ENCODE peak calls at places on chromosome 16, in five cellular contexts. X is HAP-1, I is ovary, U is cardiac muscle cell, B is renal cortical epithelial cell. M is an unnamed sample.

GRCh38 chr16:83539736-83540490 is 267.9 kb upstream of the HSBP1 start:
- DNase-seq in B (no peak), U (no peak), I (no peak), X (no peak), M (no peak)

GRCh38 chr16:82061861-82062525 is 26.9 kb downstream of the HSD17B2 start:
- DNase-seq in X (peak; percentile 33), U (peak; percentile 40), I (no peak), B (peak; percentile 51), M (no peak)

GRCh38 chr16:46743232-46743719 is 4.9 kb downstream of the MYLK3 start:
- DNase-seq in B (peak; percentile 19), I (no peak), U (peak; percentile 82), X (no peak), M (peak; percentile 50)

GRCh38 chr16:86446279-86446678 is 64.0 kb upstream of the FOXF1 start:
- DNase-seq in X (no peak), I (no peak), U (no peak), B (no peak), M (no peak)

GRCh38 chr16:15434079-15434424 is 336 bp upstream of the BMERB1 start:
- DNase-seq in B (no peak), X (no peak), U (no peak), I (no peak), M (no peak)

GRCh38 chr16:66199189-66199588 is 167.3 kb upstream of the CDH5 start:
- DNase-seq in X (no peak), U (peak; percentile 85), I (no peak), B (no peak), M (no peak)

GRCh38 chr16:17343028-17343427 is 127.7 kb downstream of the XYLT1 start:
- DNase-seq in U (no peak), B (no peak), X (no peak), I (no peak), M (no peak)

GRCh38 chr16:25855063-25855462 is 163.3 kb downstream of the HS3ST4 start:
- DNase-seq in X (no peak), U (no peak), I (no peak), B (no peak), M (no peak)

GRCh38 chr16:26263406-26263805 is 571.6 kb downstream of the HS3ST4 start:
- DNase-seq in I (no peak), U (no peak), X (no peak), B (no peak), M (no peak)

M was measured in sigmoid colon.